ENCODE peak calls at places on chromosome 17, in four cellular contexts. H is A549, A is right lobe of liver, O is spleen. F is an unnamed sample.

GRCh38 chr17:19538095-19539039 is 4.7 kb downstream of the SLC47A1 start:
- DNase-seq in H (no peak), A (peak), O (no peak), F (no peak)

GRCh38 chr17:44976198-44976597 is 8.1 kb upstream of the C1QL1 start:
- DNase-seq in H (no peak), A (no peak), O (no peak), F (no peak)

GRCh38 chr17:28405632-28406477 is at the start of gene SLC46A1:
- DNase-seq in H (peak), A (peak), O (peak), F (no peak)

GRCh38 chr17:77656054-77656453 is 302.4 kb upstream of the TNRC6C start:
- DNase-seq in H (no peak), A (no peak), O (peak), F (no peak)

GRCh38 chr17:28916302-28916934 is 13.5 kb upstream of the DHRS13 start:
- DNase-seq in H (peak), A (no peak), O (no peak), F (no peak)

GRCh38 chr17:81342700-81343070 is 47.6 kb upstream of the SLC38A10 start:
- DNase-seq in H (no peak), A (no peak), O (peak), F (no peak)

GRCh38 chr17:77681820-77682219 is 276.7 kb upstream of the TNRC6C start:
- DNase-seq in H (no peak), A (no peak), O (no peak), F (peak)

GRCh38 chr17:33725675-33726271 is 432.7 kb upstream of the ASIC2 start:
- DNase-seq in H (peak), A (peak), O (no peak), F (no peak)

GRCh38 chr17:37488009-37488604 is 1.6 kb upstream of the DUSP14 start:
- DNase-seq in H (peak), A (no peak), O (no peak), F (no peak)

GRCh38 chr17:73393962-73394361 is 82.2 kb upstream of the CDC42EP4 start:
- DNase-seq in H (peak), A (peak), O (peak), F (no peak)

GRCh38 chr17:7336240-7337175 is at the start of gene ACAP1:
- DNase-seq in H (no peak), A (no peak), O (peak), F (no peak)

GRCh38 chr17:2232244-2232638 is 71.3 kb downstream of the SMG6 start:
- DNase-seq in H (no peak), A (no peak), O (no peak), F (no peak)

DNA sequence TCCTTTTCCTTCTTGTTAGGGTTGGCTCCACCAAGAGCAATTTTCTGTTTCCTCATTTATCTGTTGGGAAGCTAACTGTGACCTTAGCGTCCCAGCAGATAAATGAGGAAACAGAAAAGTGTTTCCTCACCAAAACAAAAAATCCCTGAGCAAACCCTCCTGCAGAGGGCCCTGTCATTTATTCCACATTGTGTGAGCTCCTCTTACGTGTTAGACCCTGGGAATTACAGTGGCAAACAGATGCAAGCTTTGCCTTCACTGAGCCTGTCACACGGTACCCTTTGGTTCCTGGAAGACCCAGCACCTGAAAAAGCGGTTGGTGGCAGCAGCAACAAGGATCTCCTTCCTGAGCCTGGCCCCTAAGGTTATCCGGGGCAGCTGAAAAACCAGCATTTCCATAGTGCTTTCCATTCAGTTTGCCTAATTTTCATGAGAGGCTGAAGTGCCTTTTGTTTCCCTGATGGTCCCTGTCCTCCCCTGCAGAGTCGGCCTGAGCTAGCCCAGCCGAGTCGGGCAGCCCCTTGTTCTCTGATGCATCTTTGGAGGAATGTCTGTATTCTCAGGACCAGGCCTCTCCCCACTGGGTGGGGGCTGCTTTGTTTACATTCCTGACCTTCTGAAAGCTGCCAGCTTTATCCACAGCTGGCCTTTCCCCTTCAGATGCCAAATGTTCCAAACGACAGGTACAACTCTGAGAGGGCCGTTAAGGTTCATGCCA is 34.7 kb downstream of the YPEL2 start:
- DNase-seq in H (no peak), A (peak), O (no peak), F (no peak)
- TF ChIP-seq CTCF in H (no peak), A (no peak), O (no peak), F (no peak)

DNA sequence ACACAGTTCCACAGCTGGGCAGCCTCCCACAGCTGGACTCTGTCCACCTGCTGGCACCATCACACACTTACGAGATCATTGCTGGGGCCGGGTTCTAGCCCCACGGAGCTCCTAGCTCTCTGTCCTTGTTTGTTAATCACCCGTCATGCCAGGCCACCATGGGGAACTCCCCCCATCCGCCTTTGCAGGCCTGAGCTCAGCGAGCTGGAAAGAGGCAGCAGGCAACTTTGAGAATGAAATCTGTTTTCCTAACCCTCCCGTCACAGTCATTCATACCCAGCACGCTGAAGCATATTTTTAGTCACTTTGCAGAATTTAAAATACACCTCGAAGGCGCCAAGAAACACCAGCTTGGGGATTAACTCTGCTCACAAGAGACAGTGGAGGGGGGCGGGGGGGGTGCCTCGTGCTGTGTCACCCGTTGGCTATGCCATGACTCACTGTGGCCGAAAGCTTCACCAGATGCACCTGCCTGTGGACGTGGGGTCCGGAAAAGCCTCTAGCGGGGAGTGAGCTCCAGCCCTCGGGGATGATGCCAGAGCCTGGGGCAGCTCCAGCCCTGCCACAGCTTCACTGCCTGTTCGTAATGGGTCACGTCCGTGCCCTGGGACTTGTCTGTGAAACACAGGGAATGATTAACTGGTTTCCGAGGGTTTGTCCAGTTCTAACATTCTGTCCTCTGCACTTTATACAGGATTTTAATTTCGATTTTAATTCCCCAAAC is 1.4 kb upstream of the SPNS2 start:
- DNase-seq in H (no peak), A (peak), O (no peak), F (no peak)
- H3K4me3 ChIP-seq in H (no peak), A (no peak), O (no peak), F (no peak)

GRCh38 chr17:47850692-47851573 is at the start of gene SP6:
- DNase-seq in H (peak), A (peak), O (peak), F (peak)
- TF ChIP-seq POLR2A in H (peak), A (no peak), O (no peak), F (no peak)

GRCh38 chr17:49906511-49907136 is 58.8 kb upstream of the TAC4 start:
- DNase-seq in H (no peak), A (no peak), O (no peak), F (no peak)
- TF ChIP-seq CTCF in H (no peak), A (no peak), O (no peak), F (no peak)

GRCh38 chr17:38673714-38674012 is 1.1 kb downstream of the EPOP start:
- DNase-seq in H (no peak), A (peak), O (no peak), F (no peak)
- H3K4me3 ChIP-seq in H (peak), A (peak), O (peak), F (peak)

GRCh38 chr17:57892146-57892819 is 42.4 kb upstream of the MRPS23 start:
- DNase-seq in H (peak), A (peak), O (peak), F (peak)

GRCh38 chr17:57890857-57891232 is 41.0 kb upstream of the MRPS23 start:
- DNase-seq in H (no peak), A (no peak), O (no peak), F (no peak)

GRCh38 chr17:57895382-57896060 is 45.7 kb upstream of the MRPS23 start:
- DNase-seq in H (peak), A (no peak), O (no peak), F (no peak)

GRCh38 chr17:57894848-57895247 is 45.0 kb upstream of the MRPS23 start:
- DNase-seq in H (no peak), A (no peak), O (no peak), F (no peak)

DNA sequence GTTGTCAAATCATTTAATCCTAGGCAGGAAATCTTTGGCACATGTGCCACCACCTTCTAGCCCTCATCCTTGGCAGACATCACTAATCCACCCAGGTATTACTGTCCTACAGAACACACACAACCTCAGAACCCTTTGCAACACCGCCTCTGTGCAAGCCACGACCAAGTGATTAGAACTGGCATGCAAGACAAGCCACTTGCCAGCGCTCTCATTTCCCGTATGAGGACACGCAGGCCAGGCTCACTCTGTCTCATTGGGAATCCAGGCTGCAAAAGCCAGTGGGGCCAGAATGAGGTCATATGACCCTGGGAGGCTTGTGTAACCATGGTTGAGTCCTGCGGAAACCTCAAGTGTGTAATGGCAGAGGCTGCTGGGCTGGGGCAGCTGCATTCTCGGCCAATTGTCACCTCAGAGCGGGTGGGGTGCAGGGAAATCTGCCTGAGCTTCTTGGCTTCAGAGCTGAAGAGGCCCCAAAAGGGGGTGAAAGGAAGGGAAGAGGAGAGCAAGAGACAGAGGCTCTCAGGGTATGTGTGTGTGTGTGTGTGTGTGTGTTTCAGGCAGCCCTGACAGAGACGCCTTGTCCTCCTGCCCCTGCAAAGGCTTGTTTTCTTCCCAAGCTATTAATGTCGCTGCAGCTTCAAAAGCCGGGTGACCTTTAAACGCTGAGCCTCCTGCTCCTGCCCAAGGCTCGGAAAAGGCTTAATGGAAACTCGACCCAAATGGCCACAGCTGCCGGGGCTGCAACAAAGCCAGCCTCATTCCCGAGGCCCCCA is 43.2 kb upstream of the MRPS23 start:
- DNase-seq in H (peak), A (peak), O (peak), F (peak)
- TF ChIP-seq POLR2A in H (no peak), A (peak), O (no peak), F (no peak)

GRCh38 chr17:76540381-76541300 is 797 bp downstream of the PRCD start:
- DNase-seq in H (peak), A (peak), O (peak), F (peak)
- TF ChIP-seq CTCF in H (no peak), A (peak), O (no peak), F (no peak)

GRCh38 chr17:53571342-53571741 is 251.4 kb upstream of the KIF2B start:
- DNase-seq in H (no peak), A (no peak), O (no peak), F (no peak)
- H3K4me3 ChIP-seq in H (peak), A (no peak), O (no peak), F (no peak)

GRCh38 chr17:32490101-32490482 is 3.3 kb downstream of the CDK5R1 start:
- DNase-seq in H (no peak), A (no peak), O (peak), F (no peak)

GRCh38 chr17:32488177-32488542 is 1.4 kb downstream of the CDK5R1 start:
- DNase-seq in H (no peak), A (no peak), O (no peak), F (peak)

GRCh38 chr17:32487460-32488176 is 825 bp downstream of the CDK5R1 start:
- DNase-seq in H (peak), A (no peak), O (peak), F (no peak)

GRCh38 chr17:32488604-32489180 is 1.9 kb downstream of the CDK5R1 start:
- DNase-seq in H (no peak), A (no peak), O (peak), F (no peak)

DNA sequence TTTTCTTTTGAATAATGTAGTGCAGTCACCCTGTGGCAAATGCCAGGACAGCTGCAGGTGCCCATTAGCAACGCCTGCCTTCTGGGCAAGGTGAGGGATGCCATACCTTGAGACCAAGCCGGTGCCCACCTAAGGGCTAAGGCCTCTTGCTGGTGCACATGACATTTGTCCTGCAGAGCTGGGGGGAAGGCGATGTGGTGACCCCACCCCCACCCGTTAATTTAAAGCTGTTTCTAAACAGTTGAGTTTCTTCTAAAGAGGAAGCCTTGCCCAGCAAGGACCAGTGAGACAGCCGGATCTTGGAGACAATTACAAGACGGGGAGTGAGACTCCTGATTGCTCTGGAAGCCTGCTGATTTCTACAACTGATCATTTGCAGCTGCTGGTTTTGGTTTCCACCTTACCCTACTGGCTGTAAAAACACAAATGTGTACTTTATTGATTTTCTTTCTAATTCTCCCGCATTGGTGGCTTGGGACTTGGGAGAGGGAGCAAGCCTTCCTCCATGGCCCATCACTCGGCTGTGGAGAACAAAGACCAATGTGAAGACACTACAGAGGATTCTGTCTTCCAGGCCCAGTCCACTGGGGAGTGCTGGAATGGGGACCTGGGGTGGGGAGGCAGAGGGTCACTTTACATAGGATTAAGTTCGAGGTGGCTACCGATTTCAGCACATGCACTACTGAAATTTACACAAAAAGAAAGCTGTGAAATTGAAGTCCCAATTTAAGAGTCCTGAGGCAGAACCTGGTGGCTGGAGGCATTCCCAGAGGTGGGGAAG is 2.7 kb downstream of the CDK5R1 start:
- DNase-seq in H (no peak), A (no peak), O (no peak), F (no peak)
- TF ChIP-seq POLR2A in H (no peak), A (no peak), O (no peak), F (no peak)